ENCODE peak calls at places on chromosomes 7 and 10, in eight cellular contexts. F is T follicular helper cell; X is hypothalamus; S is GDM1; B is effector memory CD8-positive, alpha-beta T cell; W is kidney tubule cell; Q is HEK293T; E is T-helper 2 cell. H is an unnamed sample.

GRCh38 chr10:52390388-52390787 is 76.3 kb downstream of the DKK1 start:
- DNase-seq in B (no peak), F (no peak), S (no peak), E (no peak), Q (no peak), X (no peak), W (no peak), H (no peak)

GRCh38 chr7:142616121-142616643 is 133.1 kb upstream of the PRSS1 start:
- DNase-seq in S (no peak), W (no peak), Q (no peak), X (no peak), F (no peak), B (no peak), E (no peak), H (no peak)

GRCh38 chr7:108492742-108493141 is 33.2 kb downstream of the PNPLA8 start:
- DNase-seq in S (no peak), F (no peak), E (no peak), Q (no peak), W (peak), X (no peak), B (no peak), H (no peak)

GRCh38 chr7:129443612-129444011 is 9.4 kb downstream of the STRIP2 start:
- DNase-seq in S (no peak), X (no peak), E (no peak), B (no peak), Q (no peak), F (no peak), W (no peak), H (no peak)

GRCh38 chr7:47470567-47471357 is 111.1 kb downstream of the TNS3 start:
- DNase-seq in E (no peak), W (peak), F (no peak), Q (no peak), X (no peak), S (no peak), B (no peak), H (no peak)

GRCh38 chr10:21166557-21167287 is 269.6 kb upstream of the NEBL start:
- DNase-seq in S (no peak), W (peak), B (no peak), E (no peak), Q (peak), X (no peak), F (no peak), H (no peak)

GRCh38 chr7:91541641-91542040 is 277.4 kb downstream of the FZD1 start:
- DNase-seq in E (no peak), S (no peak), Q (no peak), X (no peak), F (no peak), B (no peak), W (no peak), H (no peak)

GRCh38 chr7:43463401-43463980 is 119.4 kb upstream of the STK17A start:
- DNase-seq in B (no peak), S (no peak), Q (no peak), X (no peak), F (no peak), E (no peak), W (no peak), H (no peak)

GRCh38 chr10:91251430-91252056 is 31.1 kb downstream of the PCGF5 start:
- DNase-seq in E (peak), Q (peak), W (peak), F (peak), B (peak), X (no peak), S (peak), H (peak)

GRCh38 chr7:29511337-29511736 is 52.3 kb upstream of the PRR15 start:
- DNase-seq in S (peak), F (no peak), W (no peak), X (no peak), Q (no peak), E (no peak), B (no peak), H (no peak)

GRCh38 chr10:128083191-128083895 is 42.9 kb downstream of the MKI67 start:
- DNase-seq in S (no peak), X (no peak), Q (no peak), W (no peak), F (no peak), E (no peak), B (no peak), H (no peak)

GRCh38 chr10:91340613-91341362 is 69.4 kb upstream of the HECTD2 start:
- DNase-seq in S (no peak), Q (no peak), X (no peak), E (no peak), W (peak), B (no peak), F (no peak), H (peak)

GRCh38 chr7:130180571-130180971 is 24.6 kb downstream of the TMEM209 start:
- DNase-seq in S (no peak), W (peak), X (no peak), B (no peak), F (no peak), Q (no peak), E (no peak), H (no peak)

GRCh38 chr7:90165724-90166123 is 11.5 kb downstream of the STEAP1 start:
- DNase-seq in Q (no peak), X (no peak), W (no peak), E (no peak), B (no peak), F (no peak), S (no peak), H (no peak)

GRCh38 chr10:9878429-9878828 is 1139.2 kb upstream of the CELF2 start:
- DNase-seq in X (no peak), F (no peak), S (no peak), B (no peak), Q (no peak), E (no peak), W (no peak), H (no peak)

GRCh38 chr7:151682831-151683614 is 163.3 kb upstream of the RHEB start:
- DNase-seq in Q (no peak), S (no peak), B (no peak), X (no peak), F (no peak), E (no peak), W (no peak), H (no peak)

GRCh38 chr10:71270821-71271220 is 48.2 kb upstream of the SLC29A3 start:
- DNase-seq in S (no peak), X (no peak), W (no peak), E (no peak), B (no peak), Q (no peak), F (no peak), H (no peak)

GRCh38 chr10:190216-190615 is 55.0 kb downstream of the ZMYND11 start:
- DNase-seq in E (no peak), W (no peak), S (no peak), X (no peak), Q (no peak), F (no peak), B (no peak), H (no peak)

GRCh38 chr10:50375051-50375452 is 123.7 kb upstream of the ASAH2 start:
- DNase-seq in Q (no peak), F (no peak), W (peak), B (no peak), E (no peak), X (no peak), S (peak), H (no peak)

GRCh38 chr10:9926003-9926402 is 1091.7 kb upstream of the CELF2 start:
- DNase-seq in Q (no peak), X (no peak), B (no peak), S (no peak), E (no peak), F (no peak), W (no peak), H (no peak)

GRCh38 chr7:81616951-81617350 is 152.9 kb downstream of the HGF start:
- DNase-seq in W (peak), S (no peak), B (no peak), X (no peak), E (no peak), Q (no peak), F (no peak), H (no peak)

GRCh38 chr7:135929249-135929648 is 47.9 kb downstream of the MTPN start:
- DNase-seq in S (no peak), X (no peak), E (no peak), B (no peak), Q (no peak), F (no peak), W (peak), H (no peak)

GRCh38 chr7:155808551-155809331 is 3.5 kb downstream of the SHH start:
- DNase-seq in F (no peak), E (no peak), S (no peak), W (peak), Q (peak), X (no peak), B (no peak), H (no peak)

GRCh38 chr7:18087687-18088078 is 60.0 kb upstream of the PRPS1L1 start:
- DNase-seq in Q (peak), E (no peak), X (no peak), F (no peak), B (no peak), W (no peak), S (no peak), H (peak)

GRCh38 chr7:52150952-52151351 is 834.3 kb upstream of the COBL start:
- DNase-seq in X (no peak), Q (no peak), B (no peak), F (no peak), E (no peak), W (no peak), S (no peak), H (no peak)

GRCh38 chr7:100370303-100370702 is 3.0 kb upstream of the PILRA start:
- DNase-seq in F (no peak), E (no peak), X (no peak), B (no peak), S (no peak), W (no peak), Q (no peak), H (no peak)

GRCh38 chr10:111455776-111456426 is 379.1 kb downstream of the ADRA2A start:
- DNase-seq in S (no peak), Q (no peak), B (no peak), W (no peak), F (no peak), E (no peak), X (no peak), H (no peak)

GRCh38 chr7:1279041-1279440 is 46.4 kb downstream of the UNCX start:
- DNase-seq in B (no peak), S (no peak), F (no peak), E (no peak), X (no peak), Q (no peak), W (no peak), H (no peak)

GRCh38 chr10:78177013-78177370 is 143.3 kb downstream of the RPS24 start:
- DNase-seq in W (no peak), X (peak), B (no peak), Q (no peak), E (no peak), F (no peak), S (no peak), H (no peak)

GRCh38 chr10:29715296-29715695 is 80.5 kb upstream of the SVIL start:
- DNase-seq in F (no peak), W (peak), B (no peak), S (no peak), Q (no peak), E (no peak), X (no peak), H (no peak)

GRCh38 chr7:47497367-47498096 is 84.4 kb downstream of the TNS3 start:
- DNase-seq in F (no peak), W (no peak), Q (no peak), E (no peak), B (no peak), S (peak), X (no peak), H (no peak)

GRCh38 chr10:25178411-25178810 is 3.6 kb downstream of the GPR158 start:
- DNase-seq in X (no peak), S (no peak), Q (no peak), W (no peak), F (no peak), B (no peak), E (no peak), H (no peak)

H was measured in NCI-H2171 treated with DMSO at 0.1 percent for 48 hours.